ENCODE peak calls at places on chromosomes 4 and X, in five cellular contexts. E is AG09309, O is pancreas, P is pons, K is GM12891. Z is an unnamed sample.

GRCh38 chr4:151644625-151645024 is 116.2 kb downstream of the GATB start:
- DNase-seq in O (no peak), K (no peak), P (no peak), E (no peak), Z (no peak)

GRCh38 chr4:7701866-7702649 is 237.6 kb downstream of the AFAP1 start:
- DNase-seq in P (no peak), O (peak), E (no peak), K (no peak), Z (no peak)

GRCh38 chr4:153513596-153513995 is 47.4 kb downstream of the TMEM131L start:
- DNase-seq in P (no peak), E (peak), O (no peak), K (no peak), Z (no peak)

GRCh38 chr4:143961084-143961483 is 55.7 kb upstream of the GYPE start:
- DNase-seq in E (no peak), O (no peak), K (no peak), P (no peak), Z (no peak)

GRCh38 chrX:116198810-116199209 is 28.3 kb downstream of the AGTR2 start:
- DNase-seq in E (no peak), K (no peak), O (no peak), P (no peak), Z (no peak)

GRCh38 chr4:142402925-142403324 is 443.2 kb downstream of the INPP4B start:
- DNase-seq in O (no peak), E (no peak), K (no peak), P (peak), Z (peak)

GRCh38 chr4:182144621-182145359 is 98.4 kb upstream of the TENM3 start:
- DNase-seq in O (peak), E (no peak), P (no peak), K (peak), Z (no peak)

GRCh38 chr4:137558951-137559350 is 26.7 kb upstream of the PCDH18 start:
- DNase-seq in K (no peak), P (no peak), O (no peak), E (peak), Z (no peak)